ENCODE peak calls at places on chromosomes 16 and 17, in eight cellular contexts. N is neuronal stem cell; P is effector memory CD4-positive, alpha-beta T cell; J is tibial artery; C is PC-3; G is HAP-1; Y is ascending aorta; S is upper lobe of right lung. F is an unnamed sample.

GRCh38 chr17:47324224-47325020 is 667 bp downstream of the EFCAB13 start:
- DNase-seq in J (peak; percentile 82), S (peak; percentile 80), Y (peak; percentile 83), G (no peak), C (peak; percentile 49), P (peak; percentile 31), N (peak; percentile 12), F (peak; percentile 84)

GRCh38 chr16:4386951-4387565 is 15.4 kb downstream of the VASN start:
- DNase-seq in C (no peak), G (no peak), N (no peak), S (no peak), Y (peak; percentile 66), P (no peak), J (peak; percentile 77), F (no peak)

GRCh38 chr16:56183266-56183665 is 8.0 kb upstream of the GNAO1 start:
- DNase-seq in C (no peak), Y (no peak), P (no peak), N (no peak), J (no peak), G (no peak), S (no peak), F (no peak)

GRCh38 chr17:44966348-44967025 is 1.6 kb downstream of the C1QL1 start:
- DNase-seq in J (no peak), S (no peak), Y (no peak), N (no peak), C (no peak), G (no peak), P (no peak), F (no peak)

GRCh38 chr16:30010817-30011504 is at the start of gene DOC2A:
- DNase-seq in C (no peak), N (peak; percentile 41), J (no peak), S (no peak), P (no peak), Y (no peak), G (peak; percentile 80), F (peak; percentile 74)

GRCh38 chr17:43416998-43417891 is 18.5 kb downstream of the ARL4D start:
- DNase-seq in J (peak; percentile 92), P (no peak), G (no peak), S (peak; percentile 69), N (no peak), Y (peak; percentile 73), C (peak; percentile 55), F (no peak)

GRCh38 chr16:12318661-12319463 is 342.3 kb downstream of the SNX29 start:
- DNase-seq in C (no peak), Y (no peak), J (no peak), N (no peak), S (no peak), G (no peak), P (no peak), F (peak; percentile 4)

GRCh38 chr17:78716814-78717393 is 65.2 kb downstream of the CYTH1 start:
- DNase-seq in C (peak; percentile 59), P (no peak), N (no peak), J (peak; percentile 78), Y (peak; percentile 74), G (peak; percentile 53), S (peak; percentile 82), F (peak; percentile 84)

GRCh38 chr17:13385481-13385907 is 216.2 kb downstream of the HS3ST3A1 start:
- DNase-seq in P (no peak), J (no peak), C (peak; percentile 22), Y (no peak), N (no peak), G (no peak), S (no peak), F (no peak)

DNA sequence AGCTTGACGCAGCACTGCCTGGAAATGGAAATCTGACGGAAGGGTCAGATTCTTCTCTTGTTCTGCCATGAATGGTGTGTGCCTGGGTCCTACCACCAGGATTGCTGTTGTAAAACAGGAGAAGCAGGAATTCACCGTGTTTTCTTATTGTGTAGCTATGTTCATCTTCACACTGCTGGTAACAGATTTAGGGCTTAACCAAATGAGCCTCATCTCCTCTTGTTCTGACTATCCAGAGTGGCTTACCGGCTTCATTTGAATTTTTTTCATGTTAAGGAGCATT is 97.3 kb upstream of the CHMP6 start:
- DNase-seq in S (no peak), N (no peak), Y (no peak), P (no peak), J (no peak), G (no peak), C (no peak), F (no peak)
- H3K4me1 ChIP-seq in S (no peaks in the 10 kb centered on the region), N (peaks cover 20% of the 10 kb centered on the region), Y (peaks cover 4% of the 10 kb centered on the region), P (peaks cover 41% of the 10 kb centered on the region), J (peaks cover 23% of the 10 kb centered on the region), G (peaks cover 3% of the 10 kb centered on the region), C (peaks cover 36% of the 10 kb centered on the region), F (no peaks in the 10 kb centered on the region)

GRCh38 chr17:8941520-8941919 is 24.0 kb downstream of the PIK3R5 start:
- DNase-seq in S (peak; percentile 75), N (no peak), P (peak; percentile 57), G (no peak), J (no peak), C (no peak), Y (no peak), F (peak; percentile 92)
- H3K4me1 ChIP-seq in S (no peaks in the 10 kb centered on the region), N (no peaks in the 10 kb centered on the region), P (peaks cover 42% of the 10 kb centered on the region), G (no peaks in the 10 kb centered on the region), J (no peaks in the 10 kb centered on the region), C (no peaks in the 10 kb centered on the region), Y (no peaks in the 10 kb centered on the region), F (peaks cover 30% of the 10 kb centered on the region)

DNA sequence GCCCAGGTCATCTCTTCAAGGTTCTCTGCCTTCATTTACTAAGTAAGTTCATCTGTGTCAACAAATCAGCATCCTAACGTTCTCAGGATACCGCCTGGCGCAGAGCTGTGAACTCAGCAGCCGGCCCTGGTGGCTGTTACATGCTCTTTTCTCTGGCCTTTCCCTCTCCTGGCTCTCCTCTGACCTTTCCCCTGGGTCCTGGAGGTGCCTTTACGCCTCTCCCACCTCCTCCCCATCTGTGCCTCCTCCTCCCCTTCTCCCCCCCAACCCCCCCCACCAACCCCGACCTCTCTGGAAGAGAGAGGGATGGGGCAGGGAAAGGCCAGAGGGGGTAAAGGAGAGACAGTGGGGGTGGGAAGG is 19.5 kb downstream of the COTL1 start:
- DNase-seq in S (no peak), J (no peak), Y (no peak), N (no peak), G (no peak), C (no peak), P (no peak), F (peak; percentile 80)
- H3K4me1 ChIP-seq in S (peaks cover 59% of the 10 kb centered on the region), J (peaks cover 26% of the 10 kb centered on the region), Y (peaks cover 6% of the 10 kb centered on the region), N (peaks cover 72% of the 10 kb centered on the region), G (peaks cover 4% of the 10 kb centered on the region), C (peaks cover 18% of the 10 kb centered on the region), P (peaks cover 92% of the 10 kb centered on the region), F (peaks cover 100% of the 10 kb centered on the region)

DNA sequence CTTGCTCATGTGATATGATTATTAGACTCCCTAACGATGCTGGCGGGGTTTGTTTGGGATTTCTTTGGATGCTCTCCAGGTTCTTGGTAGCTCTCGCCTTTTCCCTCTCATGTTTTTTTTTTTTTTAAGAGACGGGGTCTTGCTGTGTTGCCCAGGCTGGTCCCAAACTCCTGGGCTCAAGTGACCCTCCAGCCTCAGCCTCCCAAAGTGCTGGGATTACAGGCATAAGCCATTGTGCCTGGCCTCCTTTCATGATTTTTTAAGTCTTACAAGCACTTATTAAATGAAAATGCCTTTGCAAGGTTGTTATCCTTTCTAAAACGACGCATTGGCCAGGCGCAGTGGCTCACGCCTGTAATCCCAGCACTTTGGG is 24.1 kb downstream of the KIAA0513 start:
- DNase-seq in Y (no peak), S (no peak), N (no peak), G (no peak), P (no peak), C (no peak), J (no peak), F (no peak)
- H3K4me1 ChIP-seq in Y (no peaks in the 10 kb centered on the region), S (peaks cover 39% of the 10 kb centered on the region), N (peaks cover 7% of the 10 kb centered on the region), G (no peaks in the 10 kb centered on the region), P (peaks cover 23% of the 10 kb centered on the region), C (peaks cover 16% of the 10 kb centered on the region), J (peaks cover 22% of the 10 kb centered on the region), F (peaks cover 84% of the 10 kb centered on the region)

F was measured in spleen.